ENCODE peak calls at places on chromosomes 6 and 20, in seven cellular contexts. H is uterus; N is kidney epithelial cell; T is CD8-positive, alpha-beta T cell; P is epithelial cell of esophagus; V is upper lobe of left lung; C is IMR-90. Z is an unnamed sample.

GRCh38 chr20:48040491-48040890 is 255.2 kb upstream of the SULF2 start:
- DNase-seq in H (no peak), N (no peak), T (no peak), P (no peak), V (no peak), C (no peak), Z (no peak)

GRCh38 chr20:7147220-7147601 is 379.7 kb downstream of the BMP2 start:
- DNase-seq in H (no peak), N (no peak), T (no peak), P (peak), V (no peak), C (no peak), Z (no peak)

GRCh38 chr6:5094327-5094726 is 9.2 kb downstream of the PPP1R3G start:
- DNase-seq in H (no peak), N (peak), T (no peak), P (peak), V (no peak), C (peak), Z (no peak)

GRCh38 chr6:69026715-69027114 is 391.6 kb downstream of the ADGRB3 start:
- DNase-seq in H (no peak), N (no peak), T (no peak), P (no peak), V (no peak), C (peak), Z (no peak)

GRCh38 chr20:50223321-50223995 is 32.8 kb downstream of the CEBPB start:
- DNase-seq in H (no peak), N (no peak), T (no peak), P (no peak), V (peak), C (no peak), Z (no peak)

GRCh38 chr6:54481096-54481495 is 172.9 kb downstream of the TINAG start:
- DNase-seq in H (no peak), N (no peak), T (no peak), P (no peak), V (peak), C (no peak), Z (no peak)

GRCh38 chr6:118772886-118773285 is 121.1 kb upstream of the ASF1A start:
- DNase-seq in H (no peak), N (no peak), T (no peak), P (no peak), V (no peak), C (no peak), Z (no peak)

GRCh38 chr6:12947191-12947795 is 230.7 kb downstream of the PHACTR1 start:
- DNase-seq in H (no peak), N (no peak), T (no peak), P (no peak), V (no peak), C (no peak), Z (no peak)

GRCh38 chr20:63419299-63419698 is 53.2 kb downstream of the KCNQ2 start:
- DNase-seq in H (no peak), N (no peak), T (no peak), P (no peak), V (no peak), C (no peak), Z (no peak)

GRCh38 chr20:6116763-6117162 is 6.1 kb downstream of the FERMT1 start:
- DNase-seq in H (no peak), N (no peak), T (no peak), P (no peak), V (no peak), C (no peak), Z (no peak)

GRCh38 chr6:129683606-129684322 is 26.2 kb downstream of the ARHGAP18 start:
- DNase-seq in H (peak), N (peak), T (peak), P (peak), V (no peak), C (peak), Z (peak)

GRCh38 chr20:36499723-36500501 is 41.4 kb upstream of the MYL9 start:
- DNase-seq in H (no peak), N (no peak), T (no peak), P (no peak), V (peak), C (peak), Z (no peak)

GRCh38 chr20:53642196-53643030 is 48.8 kb upstream of the ZNF217 start:
- DNase-seq in H (no peak), N (peak), T (peak), P (peak), V (no peak), C (peak), Z (no peak)

GRCh38 chr20:4045741-4046140 is 30.4 kb upstream of the RNF24 start:
- DNase-seq in H (no peak), N (no peak), T (no peak), P (peak), V (no peak), C (peak), Z (no peak)

GRCh38 chr6:9516207-9516606 is 898.7 kb downstream of the TFAP2A start:
- DNase-seq in H (no peak), N (no peak), T (no peak), P (peak), V (no peak), C (peak), Z (no peak)

GRCh38 chr20:9397928-9398327 is 116.5 kb upstream of the LAMP5 start:
- DNase-seq in H (no peak), N (no peak), T (no peak), P (no peak), V (no peak), C (no peak), Z (peak)

GRCh38 chr20:23047738-23048214 is 1.7 kb downstream of the THBD start:
- DNase-seq in H (no peak), N (no peak), T (no peak), P (peak), V (peak), C (no peak), Z (no peak)

GRCh38 chr20:62022575-62023139 is 43.0 kb downstream of the TAF4 start:
- DNase-seq in H (no peak), N (no peak), T (no peak), P (no peak), V (no peak), C (no peak), Z (no peak)

GRCh38 chr6:37877373-37878149 is 58.0 kb downstream of the ZFAND3 start:
- DNase-seq in H (no peak), N (no peak), T (no peak), P (no peak), V (no peak), C (peak), Z (no peak)

GRCh38 chr6:41531016-41531415 is 15.2 kb upstream of the FOXP4 start:
- DNase-seq in H (no peak), N (no peak), T (no peak), P (no peak), V (no peak), C (no peak), Z (no peak)

GRCh38 chr20:1803216-1804128 is 91.7 kb upstream of the SIRPA start:
- DNase-seq in H (no peak), N (no peak), T (no peak), P (peak), V (peak), C (peak), Z (peak)

GRCh38 chr6:130033999-130034814 is 15.8 kb downstream of the L3MBTL3 start:
- DNase-seq in H (peak), N (no peak), T (no peak), P (peak), V (no peak), C (peak), Z (no peak)

GRCh38 chr20:32472581-32473207 is 112.4 kb downstream of the NOL4L start:
- DNase-seq in H (no peak), N (no peak), T (no peak), P (no peak), V (peak), C (no peak), Z (no peak)

GRCh38 chr20:36267605-36268500 is 31.6 kb downstream of the AAR2 start:
- DNase-seq in H (no peak), N (no peak), T (no peak), P (no peak), V (peak), C (no peak), Z (no peak)

GRCh38 chr20:57342829-57343228 is 8.2 kb upstream of the RAE1 start:
- DNase-seq in H (no peak), N (no peak), T (no peak), P (peak), V (no peak), C (peak), Z (no peak)

GRCh38 chr20:59772373-59772705 is 161.1 kb downstream of the SYCP2 start:
- DNase-seq in H (no peak), N (no peak), T (no peak), P (no peak), V (no peak), C (no peak), Z (no peak)

GRCh38 chr20:57657537-57658446 is 37.6 kb upstream of the ZBP1 start:
- DNase-seq in H (peak), N (no peak), T (peak), P (peak), V (peak), C (no peak), Z (no peak)

GRCh38 chr6:138218449-138218848 is at the start of gene PBOV1:
- DNase-seq in H (no peak), N (no peak), T (no peak), P (no peak), V (no peak), C (no peak), Z (no peak)

GRCh38 chr20:1341561-1342265 is 12.8 kb upstream of the SDCBP2 start:
- DNase-seq in H (no peak), N (no peak), T (no peak), P (no peak), V (no peak), C (peak), Z (no peak)

GRCh38 chr6:108168026-108168463 is 2.2 kb downstream of the NR2E1 start:
- DNase-seq in H (no peak), N (no peak), T (no peak), P (no peak), V (no peak), C (no peak), Z (no peak)

GRCh38 chr6:43391448-43392031 is 22.1 kb upstream of the ZNF318 start:
- DNase-seq in H (no peak), N (no peak), T (peak), P (no peak), V (no peak), C (no peak), Z (no peak)

GRCh38 chr6:36075656-36076055 is 48.0 kb downstream of the MAPK14 start:
- DNase-seq in H (no peak), N (no peak), T (no peak), P (peak), V (no peak), C (no peak), Z (no peak)

GRCh38 chr6:152117156-152118129 is 310.0 kb downstream of the ESR1 start:
- DNase-seq in H (peak), N (no peak), T (no peak), P (no peak), V (no peak), C (no peak), Z (no peak)

GRCh38 chr6:45661667-45662066 is 283.9 kb upstream of the SUPT3H start:
- DNase-seq in H (no peak), N (peak), T (no peak), P (peak), V (no peak), C (peak), Z (no peak)

GRCh38 chr20:14830899-14831298 is 493.5 kb upstream of the FLRT3 start:
- DNase-seq in H (no peak), N (no peak), T (no peak), P (no peak), V (no peak), C (no peak), Z (no peak)

GRCh38 chr6:125753937-125754259 is 4.5 kb downstream of the HEY2 start:
- DNase-seq in H (no peak), N (no peak), T (no peak), P (no peak), V (no peak), C (no peak), Z (no peak)
- TF ChIP-seq CTCF in H (no peak), N (no peak), T (peak), P (no peak), V (no peak), C (no peak), Z (no peak)

GRCh38 chr6:113734886-113735481 is 122.2 kb upstream of the MARCKS start:
- DNase-seq in H (no peak), N (no peak), T (no peak), P (peak), V (no peak), C (peak), Z (no peak)

GRCh38 chr6:113733386-113733785 is 123.8 kb upstream of the MARCKS start:
- DNase-seq in H (no peak), N (no peak), T (no peak), P (no peak), V (no peak), C (peak), Z (no peak)

GRCh38 chr6:113735487-113735886 is 121.7 kb upstream of the MARCKS start:
- DNase-seq in H (no peak), N (no peak), T (no peak), P (no peak), V (no peak), C (no peak), Z (no peak)

GRCh38 chr6:113731528-113731927 is 125.6 kb upstream of the MARCKS start:
- DNase-seq in H (no peak), N (no peak), T (no peak), P (no peak), V (no peak), C (no peak), Z (no peak)

DNA sequence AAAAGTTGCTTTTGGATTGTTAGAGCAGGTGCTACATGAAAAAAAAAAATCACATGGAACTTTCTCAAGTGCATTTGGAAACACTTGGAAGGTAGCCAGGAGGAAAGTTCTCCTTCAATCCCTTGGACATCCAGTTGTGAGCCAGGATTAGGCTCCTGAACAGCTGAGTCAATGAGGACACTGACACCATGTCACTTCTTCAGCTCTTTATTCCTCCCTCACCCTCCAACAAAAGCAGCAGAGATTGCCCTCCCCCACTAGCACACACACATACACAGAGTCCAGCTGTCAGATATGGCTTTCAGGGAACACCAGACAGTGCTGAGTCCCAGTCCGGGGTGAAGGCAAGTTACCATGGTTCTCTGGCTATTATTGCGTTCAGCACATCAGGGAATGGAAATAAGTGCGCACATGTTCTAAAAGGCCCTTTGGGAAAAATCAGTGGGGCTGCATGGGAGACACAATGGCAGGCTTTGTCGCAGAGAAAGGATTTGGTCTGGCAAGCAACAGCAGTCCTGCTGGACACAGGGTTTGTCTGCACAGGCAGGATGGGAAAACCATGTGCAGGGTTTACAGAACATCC is 124.7 kb upstream of the MARCKS start:
- DNase-seq in H (peak), N (no peak), T (no peak), P (peak), V (no peak), C (peak), Z (no peak)
- H3K4me3 ChIP-seq in H (no peak), N (no peak), T (no peak), P (no peak), V (no peak), C (no peak), Z (no peak)

GRCh38 chr6:25222006-25222715 is 57.0 kb upstream of the CARMIL1 start:
- DNase-seq in H (no peak), N (no peak), T (no peak), P (no peak), V (no peak), C (no peak), Z (no peak)
- TF ChIP-seq CTCF in H (no peak), N (no peak), T (no peak), P (no peak), V (no peak), C (no peak), Z (no peak)

DNA sequence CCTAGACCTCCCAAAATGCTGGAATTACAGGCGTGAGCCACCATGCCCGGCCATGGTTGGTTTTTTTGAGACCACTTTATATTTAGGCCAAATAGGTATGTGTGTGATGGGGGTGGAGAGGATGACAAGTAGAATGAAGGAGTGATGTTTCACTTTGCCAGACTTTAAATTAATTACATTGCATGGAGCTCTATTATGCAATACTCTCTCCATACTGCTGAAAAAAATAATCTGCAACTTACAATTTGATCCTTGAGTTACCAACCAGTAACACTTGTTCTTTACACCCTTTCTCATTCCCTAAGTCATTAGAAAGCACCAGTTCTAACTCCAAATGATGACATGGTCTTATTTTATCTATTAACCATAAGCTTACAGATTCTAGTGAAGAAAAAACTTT is 26.8 kb downstream of the GINM1 start:
- DNase-seq in H (no peak), N (no peak), T (no peak), P (no peak), V (no peak), C (no peak), Z (no peak)
- H3K4me3 ChIP-seq in H (no peak), N (no peak), T (no peak), P (no peak), V (no peak), C (no peak), Z (no peak)

GRCh38 chr20:21493049-21493448 is 20.8 kb downstream of the NKX2-2 start:
- DNase-seq in H (no peak), N (no peak), T (no peak), P (no peak), V (no peak), C (no peak), Z (no peak)

GRCh38 chr20:21490105-21490504 is 23.8 kb downstream of the NKX2-2 start:
- DNase-seq in H (no peak), N (no peak), T (no peak), P (no peak), V (no peak), C (peak), Z (no peak)
- TF ChIP-seq CTCF in H (no peak), N (peak), T (no peak), P (peak), V (no peak), C (peak), Z (no peak)

GRCh38 chr6:19841181-19841580 is 4.0 kb downstream of the ID4 start:
- DNase-seq in H (no peak), N (no peak), T (no peak), P (no peak), V (no peak), C (no peak), Z (no peak)
- H3K4me3 ChIP-seq in H (no peak), N (no peak), T (no peak), P (no peak), V (no peak), C (no peak), Z (no peak)

Z was measured in GM12864.